ENCODE peak calls at places on chromosome 11, in nine cellular contexts. A, J, E, T, N, K, P, Q and X are unnamed samples.

GRCh38 chr11:57230316-57230715 is 6.7 kb downstream of the APLNR start:
- DNase-seq in A (no peak), J (no peak), E (no peak), T (no peak), N (no peak), K (no peak), P (no peak), Q (no peak), X (no peak)

GRCh38 chr11:118338637-118339061 is 3.9 kb downstream of the CD3D start:
- DNase-seq in A (no peak), J (no peak), E (peak; percentile 66), T (peak; percentile 68), N (peak; percentile 85), K (peak; percentile 22), P (peak; percentile 74), Q (no peak), X (peak; percentile 26)

GRCh38 chr11:48081151-48082010 is 101.0 kb downstream of the PTPRJ start:
- DNase-seq in A (peak; percentile 66), J (peak; percentile 85), E (no peak), T (no peak), N (peak; percentile 79), K (peak; percentile 36), P (no peak), Q (peak; percentile 78), X (no peak)

GRCh38 chr11:13596601-13597000 is 71.9 kb upstream of the FAR1 start:
- DNase-seq in A (no peak), J (no peak), E (no peak), T (no peak), N (no peak), K (no peak), P (no peak), Q (no peak), X (no peak)

GRCh38 chr11:68367252-68367651 is 54.9 kb downstream of the LRP5 start:
- DNase-seq in A (no peak), J (no peak), E (no peak), T (no peak), N (no peak), K (no peak), P (no peak), Q (no peak), X (no peak)

GRCh38 chr11:37916331-37916730 is 1318.3 kb upstream of the RAG2 start:
- DNase-seq in A (no peak), J (no peak), E (no peak), T (no peak), N (no peak), K (no peak), P (no peak), Q (no peak), X (no peak)

GRCh38 chr11:35211952-35212351 is 73.0 kb downstream of the CD44 start:
- DNase-seq in A (no peak), J (no peak), E (no peak), T (no peak), N (no peak), K (no peak), P (no peak), Q (no peak), X (no peak)

GRCh38 chr11:9459573-9460321 is 1.1 kb upstream of the ZNF143 start:
- DNase-seq in A (no peak), J (peak; percentile 70), E (no peak), T (peak; percentile 35), N (peak; percentile 75), K (no peak), P (peak; percentile 61), Q (no peak), X (no peak)

GRCh38 chr11:101914349-101914736 is 467 bp upstream of the CEP126 start:
- DNase-seq in A (no peak), J (no peak), E (no peak), T (no peak), N (no peak), K (no peak), P (no peak), Q (no peak), X (no peak)

GRCh38 chr11:25242928-25243327 is 746.1 kb downstream of the LUZP2 start:
- DNase-seq in A (no peak), J (no peak), E (no peak), T (no peak), N (no peak), K (no peak), P (no peak), Q (no peak), X (no peak)

GRCh38 chr11:240315-240714 is 3.5 kb downstream of the PSMD13 start:
- DNase-seq in A (no peak), J (no peak), E (no peak), T (no peak), N (no peak), K (no peak), P (no peak), Q (peak; percentile 27), X (no peak)

GRCh38 chr11:232783-233565 is 3.2 kb downstream of the SIRT3 start:
- DNase-seq in A (peak; percentile 33), J (no peak), E (no peak), T (no peak), N (no peak), K (no peak), P (no peak), Q (peak; percentile 32), X (no peak)

GRCh38 chr11:235998-236773 is at the start of gene SIRT3:
- DNase-seq in A (peak; percentile 90), J (peak; percentile 72), E (peak; percentile 89), T (peak; percentile 73), N (peak; percentile 96), K (peak; percentile 78), P (peak; percentile 90), Q (peak; percentile 92), X (peak; percentile 92)

GRCh38 chr11:235180-235997 is 753 bp downstream of the SIRT3 start:
- DNase-seq in A (peak; percentile 53), J (no peak), E (no peak), T (no peak), N (no peak), K (no peak), P (no peak), Q (peak; percentile 61), X (no peak)

DNA sequence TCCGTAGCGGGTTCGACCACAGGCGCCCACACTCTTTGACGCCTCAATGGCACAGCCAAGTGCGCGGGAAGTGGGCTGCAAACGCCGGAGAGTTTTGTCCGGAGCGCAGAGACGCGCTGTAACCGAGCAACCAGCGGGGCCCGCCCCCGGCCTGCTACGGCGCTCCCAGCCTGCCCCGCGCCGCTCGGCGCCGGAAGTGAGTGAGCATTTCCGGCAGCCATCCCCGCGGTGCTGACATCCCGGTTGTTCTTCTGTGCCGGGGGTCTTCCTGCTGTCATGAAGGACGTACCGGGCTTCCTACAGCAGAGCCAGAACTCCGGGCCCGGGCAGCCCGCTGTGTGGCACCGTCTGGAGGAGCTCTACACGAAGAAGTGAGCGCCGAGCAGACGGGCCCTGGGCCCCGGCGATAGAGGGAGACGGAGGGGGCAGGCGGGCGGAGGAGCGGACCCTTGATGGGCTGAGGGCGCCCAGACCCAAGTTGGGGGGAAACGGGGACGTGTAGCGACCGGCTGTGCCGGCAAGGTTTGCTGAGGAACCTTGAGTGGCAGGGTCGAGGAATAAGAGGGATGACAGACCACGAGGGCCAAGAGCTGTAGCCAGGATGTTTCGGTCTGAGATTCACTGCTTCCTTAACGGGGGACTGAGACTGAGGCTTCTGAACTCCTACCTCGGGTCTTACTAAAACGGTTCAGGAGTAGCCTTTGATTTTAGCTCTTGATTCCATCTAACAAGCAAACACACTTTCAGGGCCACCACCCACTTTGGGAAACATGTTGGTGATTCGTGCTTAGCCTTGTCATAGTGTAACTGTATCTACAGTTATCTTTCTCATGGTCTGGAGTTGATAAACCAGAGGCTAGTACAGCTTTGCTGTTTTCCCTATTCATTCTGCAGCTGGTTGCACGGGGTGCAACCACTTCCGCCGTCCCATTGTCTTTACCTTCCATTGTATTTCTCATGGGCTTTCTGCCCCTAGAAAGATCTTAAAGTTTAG is at the start of gene PSMD13:
- DNase-seq in A (peak; percentile 90), J (peak; percentile 85), E (peak; percentile 88), T (peak; percentile 66), N (peak; percentile 97), K (peak; percentile 70), P (peak; percentile 93), Q (peak; percentile 90), X (peak; percentile 92)
- TF ChIP-seq POLR2AphosphoS5 in A (peak; percentile 4), J (peak; percentile 82), E (peak; percentile 69), T (peak; percentile 57), N (peak; percentile 83), K (peak; percentile 78), P (peak; percentile 26), Q (peak; percentile 80), X (peak; percentile 78)

DNA sequence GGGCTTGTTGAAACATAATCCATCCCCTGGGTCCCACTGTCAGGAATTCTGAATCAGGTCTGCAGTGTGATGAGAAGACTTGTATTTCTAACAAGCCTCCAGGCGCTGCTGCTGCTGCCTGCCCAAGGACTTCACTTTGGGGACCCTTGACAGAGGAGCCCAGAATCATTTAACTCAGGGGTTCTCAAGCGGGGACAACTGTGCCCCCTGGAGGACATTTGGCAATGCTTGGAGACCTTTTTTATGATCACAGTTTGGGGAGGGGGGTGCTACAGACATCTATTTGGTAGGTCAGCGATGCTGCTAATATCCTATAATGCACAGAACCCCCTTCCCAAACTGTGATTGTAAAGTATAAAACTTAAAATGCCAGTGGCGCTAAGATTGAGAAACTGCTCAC is 312.8 kb downstream of the OPCML start:
- DNase-seq in A (no peak), J (no peak), E (no peak), T (no peak), N (no peak), K (no peak), P (peak; percentile 1), Q (no peak), X (no peak)
- TF ChIP-seq POLR2A in A (no peak), J (no peak), E (no peak), T (no peak), N (no peak), K (no peak), P (no peak), Q (no peak), X (no peak)

GRCh38 chr11:121194731-121195596 is 93.9 kb downstream of the TECTA start:
- DNase-seq in A (no peak), J (peak; percentile 64), E (peak; percentile 39), T (peak; percentile 59), N (no peak), K (peak; percentile 26), P (peak; percentile 76), Q (no peak), X (peak; percentile 27)
- TF ChIP-seq POLR2AphosphoS5 in A (no peak), J (no peak), E (no peak), T (no peak), N (no peak), K (no peak), P (no peak), Q (peak; percentile 19), X (no peak)

DNA sequence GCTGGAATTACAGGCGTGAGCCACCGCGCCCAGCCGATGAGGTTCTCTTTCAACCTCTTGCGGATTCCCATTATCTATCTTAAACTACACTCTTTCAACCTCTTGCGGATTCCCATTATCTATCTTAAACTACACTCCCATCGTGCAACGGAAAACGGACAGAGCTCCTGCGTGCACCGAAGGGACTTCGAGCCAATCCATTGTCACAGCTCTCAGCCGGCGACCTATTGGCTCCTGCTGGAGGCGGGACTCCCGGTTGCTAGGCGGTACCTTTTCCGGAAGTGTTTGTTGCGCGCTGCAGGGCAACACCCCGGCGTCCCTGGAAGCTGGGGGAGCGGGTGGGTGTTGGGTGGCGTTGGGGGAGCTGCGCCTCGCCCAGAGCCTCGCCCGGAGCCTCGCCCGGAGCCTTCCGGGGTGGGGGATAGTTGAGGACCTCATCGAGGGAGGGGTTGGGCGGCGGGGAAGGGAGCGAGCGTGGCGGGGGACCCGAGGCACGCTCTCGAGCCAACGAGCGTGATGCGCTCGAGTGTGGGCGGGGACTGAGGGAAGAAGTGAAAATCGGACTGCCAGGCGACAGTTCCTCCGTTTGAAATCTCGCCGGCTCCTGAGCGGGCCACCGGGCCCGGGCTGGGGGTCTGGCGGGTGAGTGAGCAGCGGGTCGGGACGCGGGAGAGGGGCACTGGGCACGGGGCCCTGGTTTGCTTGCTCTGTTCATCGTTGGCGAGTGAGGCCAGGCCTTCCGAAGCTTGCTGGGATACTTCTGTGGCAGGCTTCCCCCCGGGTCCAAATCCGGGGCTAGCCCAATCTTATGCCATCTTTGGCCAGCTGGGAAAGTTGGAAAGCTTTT is at the start of gene CEP164:
- DNase-seq in A (peak; percentile 98), J (peak; percentile 95), E (peak; percentile 95), T (peak; percentile 93), N (peak; percentile 98), K (peak; percentile 94), P (peak; percentile 97), Q (peak; percentile 98), X (peak; percentile 95)
- TF ChIP-seq POLR2A in A (peak; percentile 23), J (peak; percentile 85), E (no peak), T (peak; percentile 55), N (peak; percentile 17), K (peak; percentile 47), P (peak; percentile 79), Q (peak; percentile 48), X (peak; percentile 94)